ENCODE peak calls at places on chromosomes 4 and X, in nine cellular contexts. H is psoas muscle, Z is neural crest cell, I is heart right ventricle, N is GM04504, A is B cell, W is NCI-H345, G is kidney epithelial cell, P is suprapubic skin. Y is an unnamed sample.

GRCh38 chrX:23884427-23885024 is 23.2 kb downstream of the APOO start:
- DNase-seq in H (no peak), Z (no peak), W (no peak), G (no peak), I (no peak), N (no peak), A (no peak), P (no peak), Y (no peak)

GRCh38 chr4:112859456-112860184 is 189.8 kb upstream of the ANK2 start:
- DNase-seq in Z (no peak), P (no peak), N (no peak), H (no peak), G (no peak), W (no peak), I (no peak), A (no peak), Y (no peak)

GRCh38 chr4:53854991-53855885 is 209.2 kb downstream of the CHIC2 start:
- DNase-seq in Z (no peak), P (no peak), W (no peak), N (peak), G (no peak), A (peak), H (no peak), I (peak), Y (no peak)

GRCh38 chrX:9135901-9136510 is 102.1 kb upstream of the FAM9B start:
- DNase-seq in P (no peak), H (no peak), N (no peak), I (no peak), Z (no peak), G (no peak), W (no peak), A (no peak), Y (no peak)

GRCh38 chr4:37601527-37601926 is 84.6 kb downstream of the RELL1 start:
- DNase-seq in H (no peak), Z (no peak), P (no peak), G (no peak), A (no peak), W (no peak), N (no peak), I (no peak), Y (no peak)

GRCh38 chrX:20313889-20314288 is 47.2 kb upstream of the RPS6KA3 start:
- DNase-seq in A (no peak), Z (no peak), H (no peak), I (no peak), G (no peak), W (no peak), P (no peak), N (no peak), Y (no peak)

GRCh38 chr4:68494688-68495087 is 47.4 kb downstream of the TMPRSS11E start:
- DNase-seq in G (no peak), A (no peak), Z (no peak), H (no peak), P (no peak), N (no peak), I (no peak), W (no peak), Y (no peak)

GRCh38 chrX:1564750-1565683 is 26.4 kb upstream of the AKAP17A start:
- DNase-seq in A (no peak), Z (no peak), W (no peak), G (no peak), H (no peak), P (no peak), N (no peak), I (no peak), Y (no peak)

GRCh38 chr4:47642985-47643745 is 158.1 kb downstream of the ATP10D start:
- DNase-seq in H (no peak), N (peak), A (no peak), Z (no peak), G (peak), I (no peak), W (no peak), P (no peak), Y (no peak)

GRCh38 chrX:14697453-14697852 is 168.1 kb downstream of the GLRA2 start:
- DNase-seq in I (no peak), W (no peak), G (no peak), P (no peak), Z (peak), N (no peak), H (peak), A (peak), Y (peak)

GRCh38 chr4:54998991-54999390 is 126.4 kb downstream of the KDR start:
- DNase-seq in P (no peak), W (no peak), Z (no peak), I (no peak), A (no peak), H (no peak), N (no peak), G (no peak), Y (no peak)

GRCh38 chr4:119039779-119040178 is 95.9 kb upstream of the MYOZ2 start:
- DNase-seq in W (no peak), G (no peak), Z (no peak), H (no peak), I (no peak), A (no peak), N (no peak), P (no peak), Y (no peak)

GRCh38 chr4:40986375-40986774 is 228.0 kb downstream of the APBB2 start:
- DNase-seq in I (no peak), N (no peak), A (no peak), Z (no peak), H (no peak), G (no peak), W (no peak), P (no peak), Y (no peak)

GRCh38 chr4:8580321-8581093 is at the start of gene GPR78:
- DNase-seq in Z (peak), W (peak), H (peak), P (no peak), I (peak), G (peak), A (no peak), N (no peak), Y (no peak)

GRCh38 chr4:87521757-87522374 is 7.3 kb downstream of the SPARCL1 start:
- DNase-seq in H (no peak), A (no peak), N (no peak), G (no peak), I (no peak), Z (no peak), P (no peak), W (no peak), Y (peak)

GRCh38 chrX:132956421-132957210 is 1.8 kb downstream of the HS6ST2 start:
- DNase-seq in P (no peak), W (no peak), H (peak), Z (peak), A (no peak), I (peak), N (no peak), G (no peak), Y (no peak)

GRCh38 chrX:121011254-121011653 is 25.7 kb upstream of the CT47A1 start:
- DNase-seq in G (no peak), Z (no peak), N (no peak), H (no peak), P (no peak), A (no peak), I (no peak), W (no peak), Y (no peak)

GRCh38 chrX:107628662-107629532 is 587 bp downstream of the PRPS1 start:
- DNase-seq in A (peak), P (peak), I (peak), W (peak), Z (peak), H (peak), G (no peak), N (no peak), Y (peak)

GRCh38 chrX:121161501-121161933 is 114.1 kb downstream of the GLUD2 start:
- DNase-seq in N (no peak), G (no peak), Z (no peak), A (no peak), W (no peak), I (no peak), H (no peak), P (no peak), Y (no peak)

GRCh38 chr4:4216668-4217067 is 10.1 kb downstream of the OTOP1 start:
- DNase-seq in A (no peak), G (no peak), H (no peak), Z (no peak), N (peak), I (no peak), P (no peak), W (no peak), Y (no peak)

GRCh38 chrX:136872091-136872700 is 8.3 kb downstream of the RBMX start:
- DNase-seq in Z (no peak), N (no peak), H (no peak), P (no peak), W (no peak), I (no peak), G (no peak), A (no peak), Y (no peak)

GRCh38 chr4:102430511-102430910 is 70.6 kb upstream of the NFKB1 start:
- DNase-seq in G (no peak), I (no peak), H (no peak), A (no peak), P (no peak), W (no peak), N (no peak), Z (no peak), Y (no peak)

GRCh38 chrX:19003756-19004155 is 19.8 kb upstream of the PHKA2 start:
- DNase-seq in H (no peak), G (no peak), I (no peak), Z (no peak), W (no peak), N (no peak), A (no peak), P (no peak), Y (no peak)

GRCh38 chrX:154010330-154011087 is 9.2 kb downstream of the IRAK1 start:
- DNase-seq in I (no peak), P (no peak), Z (no peak), H (no peak), A (no peak), N (no peak), W (no peak), G (no peak), Y (no peak)